ENCODE peak calls at places on chromosomes 1 and 21, in six cellular contexts. G is Calu3; R is AG08395; U is AG09319; X is activated CD4-positive, alpha-beta T cell treated with anti-CD3 and anti-CD28 coated beads, Interleukin-2, amount 10 ng/mL, durations not matched to agents 7 days and 5 days; P is GM13977. L is an unnamed sample.

GRCh38 chr1:160550572-160551034 is 27.5 kb upstream of the SLAMF6 start:
- DNase-seq in U (no peak), P (no peak), R (no peak), X (peak), G (no peak), L (no peak)

GRCh38 chr1:23692308-23692871 is 784 bp downstream of the RPL11 start:
- DNase-seq in U (no peak), G (peak), R (no peak), P (no peak), X (no peak), L (no peak)

GRCh38 chr1:25020173-25020840 is 90.2 kb upstream of the RUNX3 start:
- DNase-seq in G (no peak), P (no peak), X (no peak), U (no peak), R (no peak), L (no peak)

GRCh38 chr21:46066843-46067331 is 31.0 kb upstream of the COL6A2 start:
- DNase-seq in R (peak), P (no peak), U (no peak), G (no peak), X (no peak), L (no peak)

GRCh38 chr1:74505133-74505532 is 7.3 kb downstream of the LRRC53 start:
- DNase-seq in R (no peak), X (no peak), P (no peak), U (no peak), G (no peak), L (no peak)

GRCh38 chr21:45991606-45992301 is 10.2 kb downstream of the COL6A1 start:
- DNase-seq in P (no peak), G (no peak), X (no peak), R (no peak), U (no peak), L (peak)

GRCh38 chr1:205276334-205277065 is 45.0 kb downstream of the NUAK2 start:
- DNase-seq in G (no peak), X (no peak), U (no peak), P (no peak), R (no peak), L (no peak)

GRCh38 chr1:239719642-239720258 is 333.4 kb downstream of the CHRM3 start:
- DNase-seq in P (no peak), U (no peak), G (no peak), X (peak), R (no peak), L (no peak)

GRCh38 chr1:7564097-7564496 is 207.0 kb upstream of the VAMP3 start:
- DNase-seq in R (no peak), U (no peak), P (no peak), G (no peak), X (no peak), L (no peak)

GRCh38 chr1:248841702-248842395 is 3.8 kb downstream of the ZNF672 start:
- DNase-seq in G (no peak), X (peak), P (no peak), R (peak), U (no peak), L (no peak)

GRCh38 chr1:99264201-99265021 is at the start of gene PLPPR4:
- DNase-seq in U (no peak), P (no peak), G (peak), X (no peak), R (peak), L (no peak)

GRCh38 chr1:203335503-203335902 is 15.4 kb downstream of the FMOD start:
- DNase-seq in G (no peak), R (no peak), P (no peak), X (no peak), U (no peak), L (no peak)

GRCh38 chr21:39685991-39686390 is 59.0 kb upstream of the IGSF5 start:
- DNase-seq in X (no peak), U (no peak), R (no peak), P (no peak), G (no peak), L (no peak)

GRCh38 chr1:31196685-31197084 is 43.0 kb downstream of the NKAIN1 start:
- DNase-seq in X (no peak), R (peak), P (no peak), U (no peak), G (no peak), L (no peak)

GRCh38 chr21:43279578-43279894 is 110.7 kb downstream of the CRYAA start:
- DNase-seq in U (no peak), X (no peak), P (no peak), R (no peak), G (no peak), L (peak)

GRCh38 chr1:232471250-232471649 is 158.7 kb downstream of the SIPA1L2 start:
- DNase-seq in G (no peak), R (no peak), X (no peak), P (no peak), U (no peak), L (no peak)

GRCh38 chr1:87826639-87827345 is 498.1 kb downstream of the LMO4 start:
- DNase-seq in G (no peak), R (peak), U (peak), X (no peak), P (peak), L (no peak)

GRCh38 chr21:34545079-34545884 is 33.3 kb upstream of the KCNE1 start:
- DNase-seq in G (peak), U (peak), P (peak), X (no peak), R (peak), L (no peak)

GRCh38 chr1:78019031-78019430 is 14.3 kb downstream of the DNAJB4 start:
- DNase-seq in R (no peak), P (no peak), U (no peak), G (no peak), X (no peak), L (no peak)

GRCh38 chr1:105608713-105609112 is 1447.8 kb upstream of the PRMT6 start:
- DNase-seq in G (no peak), X (no peak), R (no peak), U (peak), P (no peak), L (no peak)

L was measured in RWPE2.